ENCODE peak calls at places on chromosomes 3 and 15, in seven cellular contexts. G is HCT116, K is fibroblast of lung, W is mammary epithelial cell, Q is PC-9, R is GM23338, O is astrocyte. T is an unnamed sample. For H3K79me2, the result is how much of the 10 kb centered on the place peaks cover.

GRCh38 chr15:41873711-41874110 is 20.1 kb downstream of the SPTBN5 start:
- DNase-seq in O (no peak), Q (no peak), R (no peak), K (no peak), W (no peak), G (no peak), T (no peak)

GRCh38 chr15:47409038-47409437 is 308.3 kb upstream of the SEMA6D start:
- DNase-seq in K (peak), Q (no peak), R (no peak), W (no peak), G (no peak), O (no peak), T (no peak)

GRCh38 chr3:125220183-125220582 is 7.6 kb upstream of the SLC12A8 start:
- DNase-seq in R (no peak), G (no peak), Q (no peak), K (no peak), O (no peak), W (no peak), T (no peak)

GRCh38 chr15:39438795-39439577 is 141.9 kb upstream of the THBS1 start:
- DNase-seq in W (no peak), R (no peak), K (no peak), G (no peak), Q (no peak), O (peak), T (no peak)

GRCh38 chr3:57411715-57412114 is 119.2 kb upstream of the ASB14 start:
- DNase-seq in K (no peak), Q (no peak), W (no peak), O (no peak), G (no peak), R (no peak), T (no peak)

GRCh38 chr3:195259146-195259563 is 11.8 kb downstream of the XXYLT1 start:
- DNase-seq in K (peak), W (peak), R (no peak), Q (no peak), G (no peak), O (peak), T (no peak)

GRCh38 chr3:194867270-194867983 is 181.7 kb downstream of the FAM43A start:
- DNase-seq in R (no peak), Q (no peak), K (no peak), O (no peak), W (no peak), G (no peak), T (no peak)

GRCh38 chr3:17494117-17494809 is 248.2 kb downstream of the TBC1D5 start:
- DNase-seq in G (no peak), K (no peak), O (no peak), R (peak), W (no peak), Q (no peak), T (no peak)

GRCh38 chr15:51104512-51104911 is 9.8 kb upstream of the TNFAIP8L3 start:
- DNase-seq in W (no peak), O (peak), R (no peak), K (peak), Q (no peak), G (no peak), T (no peak)

GRCh38 chr15:61621146-61621545 is 392.0 kb upstream of the RORA start:
- DNase-seq in G (no peak), W (peak), Q (peak), O (no peak), K (no peak), R (peak), T (peak)

GRCh38 chr3:53628546-53629395 is 134.4 kb downstream of the CACNA1D start:
- DNase-seq in K (no peak), Q (no peak), G (no peak), W (peak), O (no peak), R (no peak), T (no peak)

GRCh38 chr3:89000886-89001285 is 106.5 kb upstream of the EPHA3 start:
- DNase-seq in Q (no peak), K (peak), G (no peak), W (peak), R (no peak), O (peak), T (no peak)

GRCh38 chr15:40238927-40239591 is at the start of gene PAK6:
- DNase-seq in Q (peak), W (peak), K (no peak), G (peak), R (peak), O (peak), T (peak)

GRCh38 chr3:57007513-57008415 is 52.7 kb upstream of the SPATA12 start:
- DNase-seq in K (peak), R (peak), G (peak), W (peak), O (peak), Q (peak), T (no peak)

GRCh38 chr3:89107461-89108035 is at the start of gene EPHA3:
- DNase-seq in G (no peak), Q (peak), W (peak), R (peak), K (peak), O (peak), T (no peak)

GRCh38 chr3:113264249-113264648 is 52.9 kb downstream of the BOC start:
- DNase-seq in Q (no peak), W (no peak), G (no peak), K (no peak), O (no peak), R (peak), T (no peak)

GRCh38 chr15:60370804-60371700 is 26.7 kb downstream of the ANXA2 start:
- DNase-seq in R (no peak), Q (peak), O (peak), K (peak), W (peak), G (peak), T (no peak)

GRCh38 chr15:78360426-78360825 is 20.3 kb downstream of the CRABP1 start:
- DNase-seq in Q (no peak), W (no peak), G (no peak), R (peak), K (no peak), O (no peak), T (no peak)

GRCh38 chr3:11364181-11364580 is 92.0 kb downstream of the ATG7 start:
- DNase-seq in G (no peak), R (no peak), W (no peak), Q (no peak), K (peak), O (peak), T (no peak)

GRCh38 chr3:127546970-127547733 is 43.4 kb downstream of the TPRA1 start:
- DNase-seq in O (no peak), R (peak), K (no peak), W (no peak), Q (no peak), G (no peak), T (no peak)

GRCh38 chr15:48832648-48833047 is 21.8 kb upstream of the CEP152 start:
- DNase-seq in R (no peak), O (no peak), W (no peak), Q (no peak), K (no peak), G (no peak), T (no peak)

GRCh38 chr3:42688487-42689420 is 3.4 kb downstream of the KLHL40 start:
- DNase-seq in R (no peak), K (no peak), G (no peak), W (no peak), Q (no peak), O (no peak), T (no peak)

DNA sequence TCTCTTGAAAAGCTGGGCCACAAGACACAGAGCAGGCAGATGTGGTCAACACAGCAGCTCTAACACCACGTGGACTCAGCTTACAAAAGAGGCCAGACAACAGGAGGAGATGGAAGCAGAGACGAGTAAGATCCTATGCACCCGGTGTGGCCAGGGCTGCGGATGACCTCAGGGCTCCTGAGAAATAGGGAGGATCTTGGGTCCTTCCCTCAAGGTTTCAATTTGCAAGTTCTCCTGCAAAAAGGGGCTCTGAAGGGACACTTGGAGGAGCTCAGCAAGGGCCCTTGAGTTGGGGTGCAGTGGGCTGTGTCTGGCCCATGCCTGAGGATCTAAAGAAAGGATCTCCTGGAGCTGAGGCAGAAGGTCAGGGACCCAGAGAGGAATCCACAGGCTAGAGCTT is 249.5 kb upstream of the IGF1R start:
- DNase-seq in O (no peak), W (no peak), G (no peak), K (no peak), R (no peak), Q (no peak), T (no peak)
- H3K79me2 ChIP-seq in O (under half), W (under half), G (under half), K (under half), R (under half), Q (under half), T (under half)

GRCh38 chr15:70576683-70577082 is 186.7 kb downstream of the UACA start:
- DNase-seq in G (no peak), W (no peak), O (no peak), R (no peak), K (no peak), Q (no peak), T (no peak)
- H3K27ac ChIP-seq in G (no peak), W (no peak), O (no peak), R (no peak), K (no peak), Q (no peak), T (no peak)

GRCh38 chr3:27504749-27505148 is 20.6 kb upstream of the SLC4A7 start:
- DNase-seq in R (no peak), O (peak), W (no peak), K (no peak), G (no peak), Q (no peak), T (no peak)
- H3K79me2 ChIP-seq in R (under half), O (under half), W (under half), K (under half), G (under half), Q (under half), T (under half)

GRCh38 chr15:98683821-98684220 is 35.5 kb downstream of the IGF1R start:
- DNase-seq in O (no peak), Q (no peak), W (peak), K (no peak), R (no peak), G (no peak), T (no peak)
- H3K27ac ChIP-seq in O (no peak), Q (no peak), W (peak), K (no peak), R (peak), G (no peak), T (no peak)

GRCh38 chr3:105791134-105791533 is 77.7 kb downstream of the CBLB start:
- DNase-seq in W (no peak), O (peak), K (peak), R (no peak), G (no peak), Q (no peak), T (no peak)
- H3K79me2 ChIP-seq in W (under half), O (half or more), K (under half), R (half or more), G (under half), Q (under half), T (under half)

DNA sequence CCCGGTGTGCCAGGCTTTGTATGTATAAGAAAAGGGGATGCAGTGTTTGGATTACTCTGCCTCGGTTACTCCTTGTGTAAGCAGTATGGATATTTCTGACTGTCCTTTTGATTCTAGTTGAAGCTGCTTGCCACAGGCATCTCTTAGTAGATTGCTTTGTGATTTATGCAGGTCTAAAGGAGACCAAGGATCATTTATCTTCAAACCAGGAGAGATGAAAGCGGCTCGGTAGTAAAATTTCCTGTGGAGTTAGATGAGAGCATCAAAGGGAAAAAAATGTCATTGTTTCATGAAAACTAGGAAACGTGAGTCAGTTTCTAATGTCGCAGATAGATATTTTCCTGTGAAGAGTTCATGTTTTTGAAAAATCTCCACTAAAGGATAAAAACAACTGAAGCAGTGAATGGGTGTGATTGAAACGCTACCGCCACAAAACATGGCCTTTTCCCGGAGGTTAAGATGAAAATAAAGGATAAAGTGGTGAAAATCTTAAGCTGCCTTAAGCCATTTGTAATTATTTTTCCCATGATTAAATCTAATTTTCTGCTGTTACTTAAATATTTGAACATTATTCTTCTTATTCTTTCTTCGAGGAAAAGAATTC is 254.1 kb upstream of the TBL1XR1 start:
- DNase-seq in R (no peak), W (no peak), O (peak), Q (no peak), G (no peak), K (no peak), T (no peak)
- H3K27ac ChIP-seq in R (no peak), W (peak), O (peak), Q (peak), G (no peak), K (no peak), T (no peak)

DNA sequence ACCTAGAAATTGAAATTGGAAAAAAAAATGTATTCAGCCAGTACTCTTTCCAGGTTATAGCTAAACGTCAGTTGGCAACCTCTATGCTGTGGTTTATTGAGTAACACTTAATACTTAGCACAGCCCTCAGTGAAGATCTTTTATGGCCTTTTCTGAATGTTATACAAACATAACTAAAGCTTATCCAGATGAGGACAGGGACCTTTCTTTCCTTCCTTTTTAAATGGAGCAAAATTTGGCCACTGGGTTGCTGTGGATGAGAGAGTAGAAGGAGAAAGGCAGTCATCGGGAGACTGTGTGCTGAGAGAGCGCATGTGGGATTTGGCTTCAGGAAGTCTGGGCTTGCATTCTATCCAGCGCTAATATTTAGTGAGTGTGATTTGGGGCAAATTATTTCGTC is 36.1 kb downstream of the IGF1R start:
- DNase-seq in W (peak), Q (no peak), G (no peak), R (no peak), K (peak), O (peak), T (no peak)
- H3K79me2 ChIP-seq in W (half or more), Q (half or more), G (under half), R (half or more), K (half or more), O (half or more), T (under half)

DNA sequence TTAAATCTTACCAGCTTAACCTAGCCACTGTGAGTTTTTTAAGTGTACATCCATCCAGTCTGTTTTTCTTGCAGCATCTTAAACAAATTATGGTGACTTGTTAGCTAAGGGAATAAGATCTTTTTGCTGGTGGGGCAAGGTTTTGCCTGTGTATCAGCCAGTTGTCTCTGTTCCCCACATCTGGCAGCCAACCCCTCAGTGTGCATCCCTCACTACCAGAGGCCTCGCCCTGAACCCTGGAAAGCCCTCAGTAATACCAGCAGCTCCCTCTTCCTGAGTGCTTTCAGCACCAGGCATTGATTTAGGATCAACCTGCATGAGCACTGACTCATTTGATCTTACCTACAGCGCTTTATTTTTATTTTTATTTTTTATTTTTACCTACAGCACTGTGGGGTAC is 10.8 kb upstream of the IL16 start:
- DNase-seq in G (no peak), O (no peak), R (no peak), Q (no peak), W (no peak), K (no peak), T (no peak)
- H3K27ac ChIP-seq in G (no peak), O (no peak), R (no peak), Q (no peak), W (no peak), K (no peak), T (no peak)

DNA sequence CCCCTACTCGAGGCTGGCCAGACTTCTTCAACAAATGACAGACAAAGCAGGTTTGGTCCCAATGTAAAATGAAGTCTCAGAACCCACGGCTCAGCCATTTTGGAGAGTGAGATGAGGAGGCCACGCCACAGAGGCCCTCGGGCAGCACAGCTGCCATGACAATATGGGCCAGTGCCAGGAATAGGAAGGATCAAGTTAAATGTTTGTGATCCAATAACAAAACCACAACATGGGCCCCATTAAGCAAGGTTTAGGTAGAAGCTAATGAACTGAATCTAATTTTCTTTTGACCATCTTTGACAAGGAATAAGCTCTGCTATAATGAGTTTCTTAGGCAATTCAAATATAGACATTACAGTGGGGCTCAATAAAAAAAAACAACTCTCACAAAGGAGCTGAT is 52.6 kb downstream of the RFTN1 start:
- DNase-seq in R (no peak), G (no peak), Q (no peak), K (no peak), W (no peak), O (no peak), T (no peak)
- H3K79me2 ChIP-seq in R (under half), G (under half), Q (under half), K (under half), W (under half), O (under half), T (half or more)

GRCh38 chr3:44326515-44326914 is 12.1 kb upstream of the TCAIM start:
- DNase-seq in G (no peak), O (no peak), Q (no peak), K (no peak), R (no peak), W (no peak), T (no peak)

GRCh38 chr3:44321335-44321734 is 17.2 kb upstream of the TCAIM start:
- DNase-seq in W (no peak), K (no peak), R (no peak), O (no peak), G (no peak), Q (no peak), T (no peak)

GRCh38 chr3:44318929-44319328 is 19.6 kb upstream of the TCAIM start:
- DNase-seq in Q (no peak), R (peak), K (no peak), G (peak), O (no peak), W (no peak), T (no peak)

GRCh38 chr3:44326035-44326434 is 12.5 kb upstream of the TCAIM start:
- DNase-seq in R (no peak), Q (no peak), W (no peak), K (peak), O (peak), G (no peak), T (no peak)

DNA sequence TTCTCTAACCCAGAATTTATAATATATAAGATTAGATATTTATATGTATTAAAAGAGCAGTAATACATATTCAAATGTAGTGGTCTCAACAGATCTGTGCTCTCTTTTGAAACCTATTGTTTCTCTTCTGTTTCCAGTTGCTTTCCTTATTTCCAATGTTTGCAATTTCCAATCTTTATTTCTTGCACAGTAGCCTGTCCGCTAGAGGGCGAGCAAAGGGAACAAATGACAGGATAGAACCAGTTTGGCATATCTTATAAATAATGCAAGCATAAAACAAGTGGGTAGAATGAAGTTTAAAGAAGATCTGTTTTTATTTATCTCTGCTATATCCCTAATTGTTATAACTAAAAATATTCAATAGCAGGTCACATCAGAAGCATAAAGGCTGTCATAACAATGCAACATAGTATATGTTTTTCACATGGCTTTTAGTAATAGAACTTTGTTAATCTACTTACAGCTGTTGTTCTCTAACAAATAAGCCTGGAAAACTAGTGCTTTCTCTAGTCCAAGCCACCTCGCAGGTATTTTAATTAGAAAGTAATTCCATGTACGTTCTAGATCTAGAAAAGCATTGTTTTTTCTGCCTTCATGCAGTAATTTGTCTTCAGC is 15.1 kb upstream of the TCAIM start:
- DNase-seq in K (peak), G (peak), W (peak), Q (peak), O (peak), R (peak), T (peak)
- H3K27ac ChIP-seq in K (no peak), G (no peak), W (no peak), Q (no peak), O (no peak), R (no peak), T (no peak)

T was measured in OCI-LY7.